ENCODE peak calls at places on chromosomes 11 and 22, in four cellular contexts. J, N, K and E are unnamed samples. For H3K4me1, the result is how much of the 10 kb centered on the place peaks cover.

GRCh38 chr11:15208570-15209222 is 94.0 kb downstream of the INSC start:
- DNase-seq in K (peak), N (peak), J (peak), E (peak)

GRCh38 chr11:35393093-35393492 is 26.3 kb downstream of the SLC1A2 start:
- DNase-seq in N (no peak), K (no peak), J (no peak), E (no peak)

GRCh38 chr22:23803001-23803819 is 16.4 kb downstream of the SMARCB1 start:
- DNase-seq in K (no peak), J (no peak), N (no peak), E (no peak)

GRCh38 chr11:76201056-76201455 is 5.2 kb downstream of the WNT11 start:
- DNase-seq in N (no peak), J (no peak), K (no peak), E (no peak)

GRCh38 chr11:8973121-8973520 is 8.9 kb upstream of the TMEM9B start:
- DNase-seq in K (no peak), J (no peak), N (no peak), E (no peak)

GRCh38 chr11:123202155-123202714 is 7.2 kb upstream of the CLMP start:
- DNase-seq in J (no peak), N (no peak), K (no peak), E (no peak)

GRCh38 chr22:25558341-25558740 is 6.1 kb upstream of the GRK3 start:
- DNase-seq in N (no peak), K (no peak), J (no peak), E (no peak)

GRCh38 chr11:109512680-109513079 is 90.7 kb downstream of the C11orf87 start:
- DNase-seq in K (no peak), J (no peak), N (no peak), E (no peak)

GRCh38 chr11:32210601-32211000 is 119.7 kb downstream of the RCN1 start:
- DNase-seq in K (no peak), J (no peak), N (no peak), E (no peak)

GRCh38 chr22:20579273-20580120 is 72.1 kb downstream of the MED15 start:
- DNase-seq in N (no peak), K (no peak), J (no peak), E (no peak)

GRCh38 chr11:26943636-26944035 is 50.3 kb upstream of the FIBIN start:
- DNase-seq in K (no peak), N (no peak), J (no peak), E (no peak)

GRCh38 chr11:36450391-36450714 is 59.7 kb downstream of the TRAF6 start:
- DNase-seq in N (no peak), K (no peak), J (no peak), E (no peak)

GRCh38 chr11:1676254-1676740 is 20.7 kb upstream of the KRTAP5-6 start:
- DNase-seq in N (no peak), J (no peak), K (no peak), E (no peak)

GRCh38 chr22:19042285-19043110 is 79.7 kb downstream of the DGCR2 start:
- DNase-seq in K (no peak), N (no peak), J (no peak), E (no peak)

GRCh38 chr11:65435981-65436411 is 13.4 kb downstream of the NEAT1 start:
- DNase-seq in N (peak), J (no peak), K (no peak), E (no peak)

GRCh38 chr11:83691387-83692088 is 405.4 kb upstream of the CCDC90B start:
- DNase-seq in J (peak), K (no peak), N (no peak), E (no peak)

GRCh38 chr11:35765211-35765610 is 102.6 kb downstream of the TRIM44 start:
- DNase-seq in K (no peak), J (no peak), N (no peak), E (no peak)

GRCh38 chr22:38718414-38718813 is 12.7 kb downstream of the GTPBP1 start:
- DNase-seq in J (no peak), K (no peak), N (peak), E (peak)

GRCh38 chr11:119720311-119720710 is 8.7 kb downstream of the NECTIN1 start:
- DNase-seq in K (no peak), J (no peak), N (no peak), E (no peak)

GRCh38 chr22:29871684-29872083 is 11.3 kb upstream of the MTMR3 start:
- DNase-seq in J (no peak), K (no peak), N (no peak), E (no peak)

GRCh38 chr22:24865508-24865907 is 59.5 kb downstream of the SGSM1 start:
- DNase-seq in N (peak), J (no peak), K (no peak), E (no peak)

GRCh38 chr22:46756097-46756496 is 6.4 kb upstream of the TBC1D22A start:
- DNase-seq in N (no peak), K (no peak), J (no peak), E (no peak)

GRCh38 chr22:36761553-36762240 is 14.2 kb downstream of the IFT27 start:
- DNase-seq in K (no peak), N (no peak), J (no peak), E (no peak)

GRCh38 chr11:2377511-2378443 is 667 bp downstream of the CD81 start:
- DNase-seq in K (no peak), J (peak), N (peak), E (peak)

GRCh38 chr11:121589946-121590537 is 137.3 kb upstream of the SORL1-AS1 start:
- DNase-seq in K (no peak), N (no peak), J (no peak), E (no peak)

GRCh38 chr11:46392421-46393230 is 1.1 kb upstream of the CHRM4 start:
- DNase-seq in K (no peak), J (peak), N (peak), E (peak)

GRCh38 chr11:86952933-86953637 is 2.1 kb downstream of the FZD4 start:
- DNase-seq in N (no peak), J (no peak), K (no peak), E (no peak)

GRCh38 chr11:128806496-128807261 is 60.4 kb downstream of the KCNJ1 start:
- DNase-seq in J (no peak), K (no peak), N (no peak), E (no peak)
- H3K27ac ChIP-seq in J (no peak), K (no peak), N (no peak), E (no peak)

GRCh38 chr11:69424748-69425147 is 56.7 kb upstream of the LINC01488 start:
- DNase-seq in K (no peak), N (no peak), J (no peak), E (no peak)

GRCh38 chr11:69427906-69428880 is 53.3 kb upstream of the LINC01488 start:
- DNase-seq in J (no peak), K (no peak), N (no peak), E (no peak)

GRCh38 chr11:69427337-69427736 is 54.1 kb upstream of the LINC01488 start:
- DNase-seq in N (no peak), J (no peak), K (no peak), E (no peak)

GRCh38 chr11:69425444-69425843 is 56.0 kb upstream of the LINC01488 start:
- DNase-seq in N (no peak), J (no peak), K (no peak), E (no peak)

DNA sequence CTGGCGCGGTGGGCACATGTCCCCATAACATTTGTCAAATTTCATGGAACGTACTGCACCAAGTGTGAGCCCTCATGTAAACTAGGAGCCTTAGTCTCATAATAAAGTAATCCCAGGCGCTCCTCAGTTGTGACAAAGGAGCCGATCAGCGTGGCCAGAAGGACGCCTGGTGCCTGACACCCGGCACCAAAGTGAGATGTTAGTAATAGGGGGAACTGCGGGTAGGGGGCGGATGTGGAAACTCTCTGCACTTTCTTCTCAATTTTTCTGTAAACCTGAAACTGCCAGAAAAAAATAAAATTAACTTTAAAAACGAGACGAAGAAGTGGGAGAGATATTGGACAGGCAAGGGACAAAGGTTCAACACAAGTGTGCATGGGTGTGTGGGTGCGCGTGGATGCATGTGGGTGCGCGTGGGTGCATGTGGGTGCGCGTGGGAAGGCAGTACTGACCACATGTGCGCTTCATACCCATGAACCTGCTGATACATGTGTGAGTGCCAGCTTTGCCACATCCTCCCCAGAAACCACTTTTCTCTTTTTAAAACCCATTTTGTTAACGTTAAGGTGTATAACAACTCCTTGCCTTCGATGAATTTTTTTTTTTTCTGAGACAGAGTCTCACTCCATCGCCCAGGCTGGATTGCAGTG is 55.4 kb upstream of the LINC01488 start:
- DNase-seq in N (no peak), J (no peak), K (no peak), E (no peak)
- H3K4me1 ChIP-seq in N (under half), J (under half), K (under half), E (under half)

DNA sequence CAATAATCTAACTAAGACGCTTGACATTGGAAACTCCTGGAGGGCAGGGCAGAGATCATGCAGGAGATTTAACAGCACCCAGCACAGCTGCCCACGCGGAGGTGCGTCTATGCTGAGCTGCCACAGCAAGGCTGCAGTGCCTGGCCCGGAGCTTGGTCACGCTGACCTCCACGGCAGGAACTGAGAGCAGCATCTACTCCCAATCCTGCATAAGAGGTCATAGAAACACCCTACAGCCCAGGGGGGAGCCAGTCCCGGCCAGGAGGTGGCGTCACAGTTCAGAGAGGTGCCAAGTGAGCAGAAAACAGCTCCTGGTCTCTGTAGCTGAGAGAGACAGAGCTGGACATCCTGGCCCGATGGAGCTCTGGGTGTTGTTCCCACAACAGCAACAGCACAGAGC is 121.1 kb upstream of the TMEM45B start:
- DNase-seq in N (peak), K (no peak), J (no peak), E (no peak)
- H3K27ac ChIP-seq in N (no peak), K (peak), J (no peak), E (no peak)

DNA sequence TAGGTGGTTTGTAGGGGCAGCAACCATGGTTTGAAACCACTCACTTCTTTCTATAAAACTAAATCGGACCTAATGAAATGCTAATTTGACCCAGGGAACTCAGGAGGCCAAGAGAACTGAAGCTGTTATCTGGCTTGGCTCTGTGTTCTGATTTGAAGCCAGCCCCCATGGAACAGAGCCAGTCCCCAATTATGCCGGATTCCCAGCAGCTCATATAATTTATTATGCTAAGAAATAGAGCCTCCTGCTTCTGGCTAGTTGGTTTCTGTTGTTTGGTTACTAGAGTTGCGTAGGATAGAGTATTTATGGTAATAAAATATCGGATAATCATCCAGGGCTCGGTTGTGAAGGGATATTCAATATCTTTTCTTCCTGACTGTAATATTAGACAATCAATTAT is 120.5 kb upstream of the TTC12 start:
- DNase-seq in N (peak), K (no peak), J (peak), E (no peak)
- H3K4me1 ChIP-seq in N (under half), K (under half), J (under half), E (under half)

GRCh38 chr22:50325444-50326224 is 1.2 kb downstream of the DENND6B start:
- DNase-seq in N (no peak), J (no peak), K (no peak), E (no peak)
- H3K27ac ChIP-seq in N (no peak), J (peak), K (no peak), E (no peak)

DNA sequence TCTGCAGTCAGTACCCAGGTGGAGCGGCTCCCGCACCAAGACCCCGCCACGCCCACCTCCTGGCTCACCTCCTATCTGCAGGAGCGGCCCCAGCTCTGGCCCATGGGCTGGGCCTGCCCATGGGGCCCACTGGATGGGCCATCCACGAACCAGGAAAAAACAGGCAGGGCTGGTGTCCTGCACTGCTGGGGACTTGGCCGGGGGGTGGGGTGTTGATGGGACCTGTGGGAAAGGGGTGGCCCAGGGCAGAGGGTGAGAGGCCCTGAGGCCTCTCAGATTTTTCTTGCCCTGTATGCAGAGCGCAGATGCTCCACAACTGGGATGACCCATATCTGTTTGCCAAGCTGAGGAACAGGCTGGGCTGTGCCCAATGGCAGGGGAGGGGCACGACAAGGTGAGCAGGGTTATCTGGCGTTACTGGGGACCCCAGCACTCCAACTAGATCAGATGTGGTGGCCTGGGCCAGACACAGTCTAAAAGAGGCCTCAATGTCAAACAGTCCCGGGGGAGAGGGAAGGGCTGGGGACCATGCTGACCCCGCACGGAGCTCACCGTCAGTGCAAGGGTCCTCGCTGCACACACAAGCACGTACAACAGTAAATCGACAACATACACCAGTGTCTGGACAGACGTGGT is 2.6 kb upstream of the PIM3 start:
- DNase-seq in N (no peak), K (no peak), J (no peak), E (no peak)
- H3K4me1 ChIP-seq in N (under half), K (under half), J (under half), E (under half)

DNA sequence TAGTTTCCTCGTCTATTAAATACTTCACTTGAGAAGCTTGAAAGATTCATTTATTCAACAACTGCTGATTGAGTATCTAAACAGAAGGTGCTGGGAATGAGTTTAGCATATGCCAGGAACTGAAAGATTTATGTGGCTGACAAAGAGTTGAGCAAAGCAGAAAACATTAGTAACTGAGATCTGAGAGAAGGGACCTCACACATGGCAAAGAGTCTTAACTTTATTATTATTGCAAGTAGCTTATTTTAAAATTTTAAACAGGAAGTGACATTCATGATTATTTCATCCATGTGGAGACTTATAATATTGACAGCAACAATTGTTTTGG is 133.6 kb downstream of the CASP12 start:
- DNase-seq in N (no peak), J (no peak), K (no peak), E (no peak)
- H3K27ac ChIP-seq in N (no peak), J (no peak), K (no peak), E (no peak)

DNA sequence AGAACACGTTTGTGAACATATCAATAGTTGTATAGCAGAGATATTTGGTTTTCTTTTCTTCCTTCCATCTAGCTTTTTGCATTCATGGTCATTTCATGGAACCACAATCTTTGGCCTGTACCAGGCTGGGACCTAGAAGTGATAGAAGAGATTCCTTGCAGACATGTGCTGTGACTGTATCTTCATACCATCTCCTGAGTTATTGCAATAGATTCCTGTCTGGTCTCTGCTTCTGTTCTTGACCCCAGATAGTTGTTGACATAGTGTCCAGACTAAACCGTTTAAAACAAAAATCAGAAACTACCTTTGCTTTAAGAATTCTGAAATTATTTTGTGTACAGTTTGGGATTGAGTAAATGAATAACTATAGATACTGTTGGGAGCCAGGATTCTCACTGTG is 16.8 kb downstream of the PANX1 start:
- DNase-seq in K (no peak), N (no peak), J (no peak), E (no peak)
- H3K4me1 ChIP-seq in K (under half), N (under half), J (under half), E (under half)